ENCODE peak calls at places on chromosome 5, in ten cellular contexts. W is MV-4-11, H is substantia nigra, L is frontal cortex, B is foreskin keratinocyte, X is GF-D8, G is thoracic aorta, Y is left cardiac atrium, U is NCI-H1092 treated with DMSO at 0.1 percent for 48 hours, E is SK-N-MC. T is an unnamed sample.

GRCh38 chr5:14144586-14145355 is 1.6 kb downstream of the TRIO start:
- DNase-seq in L (peak), U (peak), E (no peak), B (peak), X (peak), W (peak), H (peak), G (no peak), Y (peak), T (peak)

GRCh38 chr5:18984559-18985080 is 1003.4 kb downstream of the CDH18 start:
- DNase-seq in U (no peak), Y (no peak), L (no peak), B (peak), G (no peak), W (no peak), H (no peak), X (no peak), E (no peak), T (no peak)

GRCh38 chr5:176773408-176774035 is 36.8 kb upstream of the UNC5A start:
- DNase-seq in H (no peak), L (no peak), G (no peak), U (no peak), E (no peak), Y (no peak), W (no peak), B (no peak), X (no peak), T (peak)

GRCh38 chr5:4022991-4023390 is 427.4 kb downstream of the IRX1 start:
- DNase-seq in B (no peak), W (no peak), Y (peak), L (no peak), E (no peak), G (no peak), H (no peak), X (no peak), U (no peak), T (no peak)

GRCh38 chr5:176771102-176771845 is 39.1 kb upstream of the UNC5A start:
- DNase-seq in X (no peak), B (no peak), E (no peak), L (no peak), H (no peak), U (no peak), Y (no peak), W (no peak), G (no peak), T (no peak)

GRCh38 chr5:168300377-168301182 is 9.1 kb downstream of the WWC1 start:
- DNase-seq in H (peak), E (no peak), Y (no peak), L (no peak), X (no peak), G (no peak), W (no peak), B (peak), U (no peak), T (no peak)

GRCh38 chr5:131534995-131535394 is 100.0 kb downstream of the RAPGEF6 start:
- DNase-seq in B (no peak), X (no peak), W (no peak), U (no peak), L (no peak), H (no peak), E (no peak), Y (no peak), G (no peak), T (no peak)

GRCh38 chr5:143760137-143760505 is 51.8 kb upstream of the HMHB1 start:
- DNase-seq in L (no peak), G (no peak), H (no peak), Y (no peak), E (no peak), U (no peak), X (no peak), W (no peak), B (no peak), T (no peak)

GRCh38 chr5:103669615-103670014 is 107.0 kb upstream of the NUDT12 start:
- DNase-seq in W (no peak), X (no peak), B (no peak), E (no peak), U (peak), Y (no peak), G (no peak), H (no peak), L (no peak), T (no peak)

GRCh38 chr5:31036407-31036806 is 157.1 kb upstream of the CDH6 start:
- DNase-seq in B (no peak), U (no peak), E (no peak), Y (no peak), X (no peak), L (no peak), G (no peak), H (no peak), W (no peak), T (no peak)

GRCh38 chr5:76690027-76690679 is 25.8 kb upstream of the F2R start:
- DNase-seq in X (no peak), W (no peak), G (no peak), Y (no peak), E (no peak), U (no peak), L (no peak), H (no peak), B (no peak), T (no peak)

GRCh38 chr5:38648703-38649291 is 92.4 kb upstream of the LIFR start:
- DNase-seq in L (no peak), X (no peak), E (no peak), G (no peak), W (no peak), B (no peak), U (no peak), Y (no peak), H (no peak), T (no peak)

GRCh38 chr5:173032730-173033129 is 23.4 kb upstream of the CREBRF start:
- DNase-seq in Y (no peak), B (no peak), W (no peak), H (no peak), E (no peak), U (no peak), X (no peak), G (no peak), L (no peak), T (no peak)

GRCh38 chr5:59412428-59412827 is 481.1 kb downstream of the PDE4D start:
- DNase-seq in H (no peak), W (no peak), X (no peak), E (no peak), Y (no peak), U (no peak), L (no peak), G (no peak), B (no peak), T (no peak)

GRCh38 chr5:178116406-178116885 is 3.1 kb downstream of the N4BP3 start:
- DNase-seq in B (no peak), W (no peak), X (no peak), Y (no peak), G (no peak), L (no peak), E (no peak), U (no peak), H (no peak), T (no peak)